ENCODE peak calls at places on chromosomes 16 and 17, in six cellular contexts. One of them, this sample, is unnamed.

GRCh38 chr17:71379512-71379911 is 741.3 kb upstream of the SOX9 start:
- DNase-seq in AG10803: no peak
- DNase-seq in tibial nerve: no peak
- DNase-seq in cardiac fibroblast: no peak
- DNase-seq in mesendoderm: no peak
- DNase-seq in GM12878: no peak
- DNase-seq in this sample: no peak

GRCh38 chr17:11780621-11781020 is 182.4 kb downstream of the DNAH9 start:
- DNase-seq in AG10803: no peak
- DNase-seq in tibial nerve: no peak
- DNase-seq in cardiac fibroblast: no peak
- DNase-seq in mesendoderm: no peak
- DNase-seq in GM12878: no peak
- DNase-seq in this sample: no peak

GRCh38 chr16:49278567-49278827 is 3.1 kb downstream of the CBLN1 start:
- DNase-seq in AG10803: no peak
- DNase-seq in tibial nerve: no peak
- DNase-seq in cardiac fibroblast: no peak
- DNase-seq in mesendoderm: no peak
- DNase-seq in GM12878: no peak
- DNase-seq in this sample: no peak

GRCh38 chr17:31319253-31319661 is 2.2 kb downstream of the EVI2A start:
- DNase-seq in AG10803: no peak
- DNase-seq in tibial nerve: no peak
- DNase-seq in cardiac fibroblast: no peak
- DNase-seq in mesendoderm: no peak
- DNase-seq in GM12878: peak
- DNase-seq in this sample: no peak

GRCh38 chr17:7124923-7125322 is 10.3 kb upstream of the ASGR2 start:
- DNase-seq in AG10803: no peak
- DNase-seq in tibial nerve: no peak
- DNase-seq in cardiac fibroblast: no peak
- DNase-seq in mesendoderm: no peak
- DNase-seq in GM12878: no peak
- DNase-seq in this sample: no peak

GRCh38 chr16:51839697-51840462 is 688.8 kb upstream of the SALL1 start:
- DNase-seq in AG10803: peak
- DNase-seq in tibial nerve: no peak
- DNase-seq in cardiac fibroblast: no peak
- DNase-seq in mesendoderm: peak
- DNase-seq in GM12878: no peak
- DNase-seq in this sample: no peak

GRCh38 chr16:50457423-50457822 is 88.6 kb upstream of the BRD7 start:
- DNase-seq in AG10803: no peak
- DNase-seq in tibial nerve: no peak
- DNase-seq in cardiac fibroblast: no peak
- DNase-seq in mesendoderm: no peak
- DNase-seq in GM12878: no peak
- DNase-seq in this sample: no peak

GRCh38 chr17:47864791-47865216 is 13.8 kb upstream of the SP6 start:
- DNase-seq in AG10803: no peak
- DNase-seq in tibial nerve: no peak
- DNase-seq in cardiac fibroblast: no peak
- DNase-seq in mesendoderm: no peak
- DNase-seq in GM12878: no peak
- DNase-seq in this sample: no peak

GRCh38 chr16:4979164-4979563 is 21.0 kb downstream of the SEC14L5 start:
- DNase-seq in AG10803: no peak
- DNase-seq in tibial nerve: no peak
- DNase-seq in cardiac fibroblast: no peak
- DNase-seq in mesendoderm: no peak
- DNase-seq in GM12878: no peak
- DNase-seq in this sample: no peak

GRCh38 chr17:61399131-61400057 is at the start of gene TBX2:
- DNase-seq in AG10803: peak
- DNase-seq in tibial nerve: peak
- DNase-seq in cardiac fibroblast: peak
- DNase-seq in mesendoderm: peak
- DNase-seq in GM12878: no peak
- DNase-seq in this sample: no peak

DNA sequence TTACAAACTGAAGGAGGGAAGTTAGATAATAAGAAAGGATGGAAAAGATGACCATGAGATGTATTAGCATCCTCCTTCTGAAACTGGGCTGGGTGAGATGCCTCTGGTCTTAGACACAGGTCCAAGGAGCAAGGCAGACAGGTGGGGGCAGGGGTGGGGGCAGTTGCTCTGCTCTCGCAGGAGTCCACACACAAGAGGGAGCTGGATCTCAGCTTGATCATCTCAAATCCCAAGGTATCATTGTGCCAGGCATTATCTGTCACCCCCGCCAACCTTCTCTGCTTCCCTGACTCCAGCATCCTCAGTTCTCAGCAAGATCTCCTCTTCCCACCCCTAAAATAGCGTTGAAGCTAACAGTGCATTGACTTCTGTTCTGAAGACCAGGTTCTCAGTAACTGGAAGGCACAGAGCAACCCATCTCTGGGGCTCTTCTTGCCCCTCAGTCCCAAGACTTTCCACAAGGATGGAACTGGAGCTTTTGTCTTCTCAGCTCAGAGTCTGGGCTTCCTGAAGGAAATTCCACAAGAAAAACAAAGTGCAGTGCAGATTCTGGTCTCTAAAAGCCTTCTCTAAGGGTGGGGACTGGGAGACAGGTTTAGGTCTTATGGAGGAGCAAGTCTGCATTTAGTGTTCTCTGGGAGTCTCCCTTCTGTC is 1.6 kb downstream of the FLOT2 start:
- DNase-seq in AG10803: no peak
- DNase-seq in tibial nerve: no peak
- DNase-seq in cardiac fibroblast: no peak
- DNase-seq in mesendoderm: no peak
- DNase-seq in GM12878: no peak
- DNase-seq in this sample: no peak
- H3K4me3 ChIP-seq in AG10803: peak
- H3K4me3 ChIP-seq in tibial nerve: no peak
- H3K4me3 ChIP-seq in cardiac fibroblast: peak
- H3K4me3 ChIP-seq in mesendoderm: no peak
- H3K4me3 ChIP-seq in GM12878: peak
- H3K4me3 ChIP-seq in this sample: peak

GRCh38 chr17:36089888-36090836 is at the start of gene CCL3:
- DNase-seq in AG10803: no peak
- DNase-seq in tibial nerve: no peak
- DNase-seq in cardiac fibroblast: no peak
- DNase-seq in mesendoderm: no peak
- DNase-seq in GM12878: peak
- DNase-seq in this sample: no peak
- H3K4me3 ChIP-seq in AG10803: no peak
- H3K4me3 ChIP-seq in tibial nerve: no peak
- H3K4me3 ChIP-seq in cardiac fibroblast: no peak
- H3K4me3 ChIP-seq in mesendoderm: no peak
- H3K4me3 ChIP-seq in GM12878: peak
- H3K4me3 ChIP-seq in this sample: no peak

GRCh38 chr17:17730250-17730935 is 49.1 kb downstream of the RAI1 start:
- DNase-seq in AG10803: no peak
- DNase-seq in tibial nerve: no peak
- DNase-seq in cardiac fibroblast: no peak
- DNase-seq in mesendoderm: no peak
- DNase-seq in GM12878: no peak
- DNase-seq in this sample: no peak

GRCh38 chr17:17727111-17727659 is 45.9 kb downstream of the RAI1 start:
- DNase-seq in AG10803: no peak
- DNase-seq in tibial nerve: no peak
- DNase-seq in cardiac fibroblast: no peak
- DNase-seq in mesendoderm: no peak
- DNase-seq in GM12878: no peak
- DNase-seq in this sample: no peak

GRCh38 chr17:17732444-17732843 is 51.2 kb downstream of the RAI1 start:
- DNase-seq in AG10803: no peak
- DNase-seq in tibial nerve: no peak
- DNase-seq in cardiac fibroblast: no peak
- DNase-seq in mesendoderm: no peak
- DNase-seq in GM12878: no peak
- DNase-seq in this sample: no peak

GRCh38 chr17:17728550-17729251 is 47.4 kb downstream of the RAI1 start:
- DNase-seq in AG10803: no peak
- DNase-seq in tibial nerve: no peak
- DNase-seq in cardiac fibroblast: no peak
- DNase-seq in mesendoderm: no peak
- DNase-seq in GM12878: no peak
- DNase-seq in this sample: no peak

GRCh38 chr17:17729620-17730249 is 48.5 kb downstream of the RAI1 start:
- DNase-seq in AG10803: no peak
- DNase-seq in tibial nerve: no peak
- DNase-seq in cardiac fibroblast: no peak
- DNase-seq in mesendoderm: peak
- DNase-seq in GM12878: no peak
- DNase-seq in this sample: no peak
- H3K4me3 ChIP-seq in AG10803: no peak
- H3K4me3 ChIP-seq in tibial nerve: no peak
- H3K4me3 ChIP-seq in cardiac fibroblast: no peak
- H3K4me3 ChIP-seq in mesendoderm: no peak
- H3K4me3 ChIP-seq in GM12878: no peak
- H3K4me3 ChIP-seq in this sample: no peak

GRCh38 chr16:8958344-8958808 is 5.3 kb downstream of the USP7 start:
- DNase-seq in AG10803: peak
- DNase-seq in tibial nerve: no peak
- DNase-seq in cardiac fibroblast: peak
- DNase-seq in mesendoderm: peak
- DNase-seq in GM12878: no peak
- DNase-seq in this sample: no peak

GRCh38 chr16:8962393-8963009 is 1.2 kb downstream of the USP7 start:
- DNase-seq in AG10803: no peak
- DNase-seq in tibial nerve: no peak
- DNase-seq in cardiac fibroblast: no peak
- DNase-seq in mesendoderm: peak
- DNase-seq in GM12878: no peak
- DNase-seq in this sample: no peak

GRCh38 chr16:8959921-8960787 is 3.6 kb downstream of the USP7 start:
- DNase-seq in AG10803: no peak
- DNase-seq in tibial nerve: no peak
- DNase-seq in cardiac fibroblast: peak
- DNase-seq in mesendoderm: peak
- DNase-seq in GM12878: no peak
- DNase-seq in this sample: no peak

GRCh38 chr16:8961811-8962390 is 1.8 kb downstream of the USP7 start:
- DNase-seq in AG10803: no peak
- DNase-seq in tibial nerve: no peak
- DNase-seq in cardiac fibroblast: no peak
- DNase-seq in mesendoderm: no peak
- DNase-seq in GM12878: no peak
- DNase-seq in this sample: no peak

DNA sequence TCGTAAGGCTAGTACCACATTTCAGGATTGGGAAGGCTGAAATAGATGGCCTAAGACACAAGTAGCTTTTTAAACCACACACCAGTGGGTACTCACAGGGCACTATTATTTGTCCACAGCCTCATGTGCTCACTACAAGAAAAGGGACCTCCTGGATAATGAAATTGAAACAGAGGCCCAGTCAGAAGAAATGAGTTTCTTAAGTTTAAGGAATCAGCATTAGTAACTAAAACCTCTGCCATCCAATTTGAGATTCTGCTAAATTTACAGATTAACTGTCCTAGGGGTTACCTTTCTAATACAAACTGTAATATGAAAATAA is 3.0 kb downstream of the USP7 start:
- DNase-seq in AG10803: no peak
- DNase-seq in tibial nerve: no peak
- DNase-seq in cardiac fibroblast: no peak
- DNase-seq in mesendoderm: no peak
- DNase-seq in GM12878: no peak
- DNase-seq in this sample: no peak
- H3K4me3 ChIP-seq in AG10803: peak
- H3K4me3 ChIP-seq in tibial nerve: no peak
- H3K4me3 ChIP-seq in cardiac fibroblast: no peak
- H3K4me3 ChIP-seq in mesendoderm: no peak
- H3K4me3 ChIP-seq in GM12878: peak
- H3K4me3 ChIP-seq in this sample: no peak

GRCh38 chr17:78883533-78884131 is 19.4 kb downstream of the CEP295NL start:
- DNase-seq in AG10803: peak
- DNase-seq in tibial nerve: peak
- DNase-seq in cardiac fibroblast: peak
- DNase-seq in mesendoderm: peak
- DNase-seq in GM12878: no peak
- DNase-seq in this sample: peak
- H3K4me3 ChIP-seq in AG10803: peak
- H3K4me3 ChIP-seq in tibial nerve: peak
- H3K4me3 ChIP-seq in cardiac fibroblast: peak
- H3K4me3 ChIP-seq in mesendoderm: no peak
- H3K4me3 ChIP-seq in GM12878: no peak
- H3K4me3 ChIP-seq in this sample: peak

GRCh38 chr17:59668816-59669215 is 38.4 kb downstream of the PTRH2 start:
- DNase-seq in AG10803: peak
- DNase-seq in tibial nerve: no peak
- DNase-seq in cardiac fibroblast: peak
- DNase-seq in mesendoderm: no peak
- DNase-seq in GM12878: no peak
- DNase-seq in this sample: peak
- H3K4me3 ChIP-seq in AG10803: no peak
- H3K4me3 ChIP-seq in tibial nerve: no peak
- H3K4me3 ChIP-seq in cardiac fibroblast: no peak
- H3K4me3 ChIP-seq in mesendoderm: no peak
- H3K4me3 ChIP-seq in GM12878: no peak
- H3K4me3 ChIP-seq in this sample: no peak

GRCh38 chr17:77374170-77374936 is 233.6 kb downstream of the SEC14L1 start:
- DNase-seq in AG10803: peak
- DNase-seq in tibial nerve: peak
- DNase-seq in cardiac fibroblast: peak
- DNase-seq in mesendoderm: peak
- DNase-seq in GM12878: no peak
- DNase-seq in this sample: peak

GRCh38 chr17:77376795-77377751 is 236.3 kb downstream of the SEC14L1 start:
- DNase-seq in AG10803: peak
- DNase-seq in tibial nerve: no peak
- DNase-seq in cardiac fibroblast: peak
- DNase-seq in mesendoderm: no peak
- DNase-seq in GM12878: no peak
- DNase-seq in this sample: no peak

GRCh38 chr17:77375917-77376651 is 235.3 kb downstream of the SEC14L1 start:
- DNase-seq in AG10803: peak
- DNase-seq in tibial nerve: no peak
- DNase-seq in cardiac fibroblast: peak
- DNase-seq in mesendoderm: peak
- DNase-seq in GM12878: no peak
- DNase-seq in this sample: no peak

GRCh38 chr17:77375108-77375507 is 234.3 kb downstream of the SEC14L1 start:
- DNase-seq in AG10803: no peak
- DNase-seq in tibial nerve: no peak
- DNase-seq in cardiac fibroblast: no peak
- DNase-seq in mesendoderm: no peak
- DNase-seq in GM12878: no peak
- DNase-seq in this sample: no peak

DNA sequence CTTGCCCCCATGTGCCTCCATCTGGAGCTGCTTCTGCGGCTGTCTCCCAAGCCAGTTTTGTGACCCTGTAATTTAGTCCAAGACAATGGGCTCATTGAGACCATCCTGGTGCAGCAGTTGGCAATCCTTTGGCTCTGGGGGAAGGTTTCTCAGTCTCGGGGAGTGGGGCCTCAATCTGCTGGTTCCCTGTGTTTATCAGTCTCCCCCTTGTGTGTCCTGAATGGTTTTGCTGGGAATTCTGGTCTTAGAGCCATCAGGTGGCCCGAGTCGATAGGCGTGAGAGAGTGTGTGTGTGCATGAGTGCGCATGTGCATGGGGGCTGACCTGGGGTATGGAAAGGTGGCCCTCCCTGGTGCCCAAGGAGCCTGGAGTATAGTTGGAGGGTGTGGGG is 234.8 kb downstream of the SEC14L1 start:
- DNase-seq in AG10803: no peak
- DNase-seq in tibial nerve: no peak
- DNase-seq in cardiac fibroblast: no peak
- DNase-seq in mesendoderm: no peak
- DNase-seq in GM12878: no peak
- DNase-seq in this sample: no peak
- H3K4me3 ChIP-seq in AG10803: peak
- H3K4me3 ChIP-seq in tibial nerve: peak
- H3K4me3 ChIP-seq in cardiac fibroblast: peak
- H3K4me3 ChIP-seq in mesendoderm: no peak
- H3K4me3 ChIP-seq in GM12878: peak
- H3K4me3 ChIP-seq in this sample: peak

This sample was measured in astrocyte of the cerebellum.